ENCODE peak calls at places on chromosomes 12 and 14, in seven cellular contexts. S is HFF-Myc; G is HCEC 1CT; X is body of pancreas; D is stimulated activated CD8-positive, alpha-beta memory T cell treated with anti-CD3 and anti-CD28 coated beads, Interleukin-2, amount 100 ng/mL, for 48 hours; E is CD8-positive, alpha-beta memory T cell; M is astrocyte of the spinal cord. W is an unnamed sample.

GRCh38 chr14:54182419-54183040 is 214.3 kb upstream of the CDKN3 start:
- DNase-seq in G (peak), E (no peak), M (peak), S (peak), D (no peak), X (no peak), W (no peak)

GRCh38 chr12:3098436-3098835 is 21.3 kb downstream of the TSPAN9 start:
- DNase-seq in S (no peak), M (no peak), E (no peak), X (no peak), D (no peak), G (no peak), W (no peak)

GRCh38 chr14:55913324-55914035 is 204.7 kb upstream of the PELI2 start:
- DNase-seq in E (no peak), D (no peak), S (no peak), X (no peak), M (peak), G (no peak), W (no peak)

GRCh38 chr14:82886670-82887069 is 1353.0 kb upstream of the SEL1L start:
- DNase-seq in X (no peak), M (no peak), S (no peak), E (no peak), D (no peak), G (no peak), W (no peak)

GRCh38 chr12:96070670-96071279 is 35.4 kb upstream of the LTA4H start:
- DNase-seq in S (no peak), G (no peak), M (peak), X (no peak), E (no peak), D (no peak), W (no peak)

GRCh38 chr14:89573399-89573657 is 156.3 kb upstream of the FOXN3 start:
- DNase-seq in M (no peak), G (no peak), E (no peak), S (no peak), X (no peak), D (no peak), W (no peak)

GRCh38 chr12:21851151-21851550 is 76.6 kb upstream of the KCNJ8 start:
- DNase-seq in D (no peak), X (no peak), M (no peak), E (no peak), S (no peak), G (no peak), W (no peak)

GRCh38 chr12:28025821-28026505 is 53.4 kb upstream of the PTHLH start:
- DNase-seq in S (no peak), D (no peak), E (no peak), X (no peak), M (no peak), G (no peak), W (no peak)

GRCh38 chr12:86042062-86042461 is 168.0 kb downstream of the NTS start:
- DNase-seq in D (no peak), M (no peak), S (no peak), G (no peak), E (no peak), X (no peak), W (no peak)

GRCh38 chr12:10716704-10717315 is 6.3 kb downstream of the YBX3 start:
- DNase-seq in E (no peak), X (peak), D (no peak), M (peak), G (peak), S (peak), W (no peak)

GRCh38 chr12:13443498-13443897 is 247.0 kb downstream of the EMP1 start:
- DNase-seq in M (no peak), D (no peak), X (peak), E (no peak), S (no peak), G (no peak), W (no peak)

GRCh38 chr12:108313609-108314331 is 25.3 kb downstream of the CMKLR1 start:
- DNase-seq in M (peak), S (no peak), G (no peak), D (no peak), E (no peak), X (no peak), W (peak)

GRCh38 chr14:44846232-44846824 is 115.4 kb downstream of the KLHL28 start:
- DNase-seq in X (no peak), S (peak), E (no peak), M (peak), D (no peak), G (peak), W (no peak)

GRCh38 chr14:22841311-22841710 is 4.9 kb downstream of the MMP14 start:
- DNase-seq in X (no peak), G (no peak), E (no peak), S (no peak), M (no peak), D (no peak), W (no peak)

GRCh38 chr12:39272934-39273770 is 169.8 kb downstream of the KIF21A start:
- DNase-seq in X (peak), S (peak), G (peak), E (no peak), D (no peak), M (peak), W (no peak)

GRCh38 chr14:101726295-101726953 is 35.1 kb upstream of the PPP2R5C start:
- DNase-seq in M (no peak), G (no peak), E (no peak), D (no peak), S (no peak), X (no peak), W (no peak)

GRCh38 chr12:122203301-122203967 is at the start of gene B3GNT4:
- DNase-seq in X (peak), S (no peak), M (peak), G (peak), E (peak), D (peak), W (peak)

GRCh38 chr12:109759076-109759420 is 45.4 kb downstream of the FAM222A start:
- DNase-seq in G (no peak), D (no peak), X (peak), E (no peak), S (no peak), M (no peak), W (peak)

GRCh38 chr14:101072945-101073597 is 169.5 kb upstream of the RTL1 start:
- DNase-seq in X (peak), G (peak), D (peak), M (peak), E (no peak), S (peak), W (peak)

GRCh38 chr12:104457746-104458644 is 1.2 kb downstream of the CHST11 start:
- DNase-seq in D (peak), M (no peak), S (no peak), E (peak), X (peak), G (peak), W (peak)

GRCh38 chr12:133236144-133236543 is 467 bp upstream of the ANHX start:
- DNase-seq in S (no peak), X (no peak), E (no peak), G (no peak), M (no peak), D (no peak), W (no peak)

GRCh38 chr12:105839629-105840127 is 299.1 kb downstream of the NUAK1 start:
- DNase-seq in E (no peak), S (no peak), G (no peak), D (no peak), X (no peak), M (no peak), W (no peak)

GRCh38 chr12:54475542-54475941 is 2.1 kb upstream of the GTSF1 start:
- DNase-seq in G (peak), M (peak), X (no peak), S (no peak), E (no peak), D (no peak), W (no peak)

GRCh38 chr12:57515934-57516541 is 4.3 kb downstream of the DDIT3 start:
- DNase-seq in X (no peak), M (no peak), S (no peak), G (no peak), D (no peak), E (no peak), W (no peak)

GRCh38 chr14:96275182-96276112 is 19.4 kb downstream of the BDKRB1 start:
- DNase-seq in D (peak), M (peak), S (no peak), G (peak), E (peak), X (peak), W (peak)

GRCh38 chr12:95851609-95852008 is 7.1 kb upstream of the SNRPF start:
- DNase-seq in E (no peak), G (no peak), D (no peak), S (no peak), M (no peak), X (no peak), W (no peak)

GRCh38 chr12:123363743-123364531 is 710 bp downstream of the SBNO1 start:
- DNase-seq in D (peak), M (peak), X (peak), E (peak), G (no peak), S (no peak), W (peak)

GRCh38 chr12:6664902-6665301 is 2.0 kb upstream of the ING4 start:
- DNase-seq in X (no peak), E (no peak), M (no peak), D (no peak), G (peak), S (no peak), W (no peak)

GRCh38 chr12:121467638-121468403 is 67.9 kb downstream of the RNF34 start:
- DNase-seq in E (no peak), M (peak), D (no peak), G (no peak), X (peak), S (no peak), W (peak)

GRCh38 chr12:29711381-29711780 is 72.4 kb downstream of the TMTC1 start:
- DNase-seq in X (no peak), D (no peak), E (no peak), S (no peak), G (peak), M (no peak), W (no peak)

GRCh38 chr12:121214855-121215745 is 5.2 kb downstream of the P2RX4 start:
- DNase-seq in D (no peak), X (peak), S (peak), E (no peak), M (peak), G (peak), W (no peak)

GRCh38 chr14:68759912-68760311 is 33.0 kb downstream of the ZFP36L1 start:
- DNase-seq in D (no peak), X (no peak), M (no peak), E (no peak), S (no peak), G (no peak), W (no peak)

GRCh38 chr14:60753264-60754126 is 18.9 kb downstream of the MNAT1 start:
- DNase-seq in S (no peak), X (no peak), E (peak), M (peak), G (no peak), D (no peak), W (peak)

GRCh38 chr14:102872020-102872419 is 50.4 kb upstream of the AMN start:
- DNase-seq in S (no peak), E (peak), G (no peak), M (no peak), D (no peak), X (no peak), W (no peak)

GRCh38 chr12:61546296-61546695 is 713.9 kb upstream of the USP15 start:
- DNase-seq in M (no peak), X (peak), D (no peak), E (no peak), G (no peak), S (no peak), W (no peak)

GRCh38 chr12:104479141-104479662 is 22.5 kb downstream of the CHST11 start:
- DNase-seq in D (no peak), E (no peak), G (no peak), M (no peak), S (no peak), X (no peak), W (no peak)

GRCh38 chr14:24806061-24806678 is 172.2 kb upstream of the GZMB start:
- DNase-seq in X (peak), M (peak), D (peak), E (no peak), S (peak), G (peak), W (no peak)

GRCh38 chr12:65759735-65760134 is 64.5 kb upstream of the HMGA2 start:
- DNase-seq in D (no peak), E (no peak), X (no peak), G (no peak), S (no peak), M (no peak), W (no peak)

GRCh38 chr12:9742665-9743064 is 9.8 kb upstream of the CLECL1 start:
- DNase-seq in E (no peak), D (no peak), X (no peak), G (no peak), S (no peak), M (no peak), W (peak)